ENCODE peak calls at places on chromosomes 11 and 22, in four cellular contexts. O is prostate gland; K is cardiac muscle cell; I is CD8-positive, alpha-beta T cell. B is an unnamed sample.

GRCh38 chr11:119187123-119187892 is 2.0 kb downstream of the NHERF4 start:
- DNase-seq in O (no peak), K (no peak), I (no peak), B (no peak)

GRCh38 chr22:21003782-21004181 is 1.9 kb upstream of the THAP7 start:
- DNase-seq in O (no peak), K (no peak), I (no peak), B (no peak)

GRCh38 chr11:130001491-130002351 is 914 bp downstream of the PRDM10 start:
- DNase-seq in O (peak; percentile 17), K (peak; percentile 47), I (peak; percentile 22), B (no peak)

GRCh38 chr11:65399845-65400244 is 13.4 kb downstream of the FRMD8 start:
- DNase-seq in O (no peak), K (no peak), I (no peak), B (no peak)

GRCh38 chr22:40240671-40241070 is 62.9 kb downstream of the TNRC6B start:
- DNase-seq in O (no peak), K (no peak), I (peak; percentile 21), B (no peak)

GRCh38 chr11:94117871-94118270 is 10.8 kb upstream of the PANX1 start:
- DNase-seq in O (no peak), K (no peak), I (no peak), B (no peak)

GRCh38 chr11:87260811-87261210 is 223.1 kb downstream of the TMEM135 start:
- DNase-seq in O (no peak), K (no peak), I (no peak), B (no peak)

GRCh38 chr11:34898474-34898873 is 17.7 kb downstream of the APIP start:
- DNase-seq in O (no peak), K (no peak), I (no peak), B (no peak)

GRCh38 chr11:43834291-43834690 is 46.3 kb upstream of the ALKBH3 start:
- DNase-seq in O (no peak), K (no peak), I (no peak), B (no peak)

GRCh38 chr11:43833657-43834073 is 47.0 kb upstream of the ALKBH3 start:
- DNase-seq in O (no peak), K (no peak), I (no peak), B (no peak)

GRCh38 chr11:43835104-43835503 is 45.5 kb upstream of the ALKBH3 start:
- DNase-seq in O (peak; percentile 19), K (no peak), I (no peak), B (no peak)

GRCh38 chr11:43832536-43832935 is 48.1 kb upstream of the ALKBH3 start:
- DNase-seq in O (no peak), K (no peak), I (no peak), B (no peak)

DNA sequence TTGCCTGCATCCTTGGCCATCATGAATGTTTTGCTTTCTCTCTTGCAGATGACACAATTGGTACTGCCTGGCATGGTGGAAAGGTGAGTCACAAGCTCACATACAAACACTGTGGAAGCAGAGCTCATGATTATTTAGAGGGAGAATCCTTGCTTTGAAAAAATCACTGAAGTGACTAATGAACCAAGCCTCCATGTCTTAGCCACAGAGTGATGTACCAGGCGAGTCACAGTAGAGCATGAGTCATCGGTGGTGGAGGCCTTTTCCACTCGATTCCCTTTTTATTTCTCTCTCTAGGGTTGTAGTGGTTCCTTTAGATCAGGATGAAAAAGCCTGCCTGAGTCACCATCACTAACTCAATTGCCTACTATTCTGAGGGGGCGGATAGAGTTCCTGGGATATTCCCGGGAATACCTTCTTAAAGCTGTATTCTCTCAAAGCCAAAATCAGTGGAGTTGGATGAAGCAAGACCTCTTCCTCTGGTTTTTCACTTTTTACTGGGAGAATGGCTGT is 49.6 kb upstream of the ALKBH3 start:
- DNase-seq in O (no peak), K (no peak), I (peak; percentile 7), B (no peak)
- H3K4me3 ChIP-seq in O (no peak overlapping the region), K (no peak overlapping the region), I (no peak overlapping the region), B (no peak overlapping the region)

DNA sequence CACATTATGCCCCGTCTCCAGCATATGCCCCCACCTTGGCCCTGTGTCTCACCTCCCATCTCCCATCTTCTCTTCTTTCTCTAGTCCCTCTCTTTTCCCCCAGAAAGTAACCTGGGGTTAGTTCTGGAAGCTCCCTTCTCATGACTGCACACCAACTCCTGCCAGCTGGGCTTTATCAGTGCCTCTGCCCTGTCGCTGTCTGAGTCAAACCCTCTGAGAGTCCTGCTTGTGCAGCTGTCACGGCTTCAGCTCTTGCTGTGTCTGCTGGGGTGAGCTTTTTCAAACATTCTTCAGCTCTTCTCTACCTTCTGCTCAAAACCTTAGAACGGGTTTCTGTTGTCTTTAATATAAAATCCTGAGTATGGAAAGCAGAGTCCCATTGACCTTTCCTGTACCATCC is 304.5 kb upstream of the B3GAT1 start:
- DNase-seq in O (no peak), K (no peak), I (no peak), B (no peak)
- TF ChIP-seq CTCF in O (no peak), K (no peak), I (no peak), B (no peak)

GRCh38 chr11:3835100-3835485 is 5.7 kb downstream of the RHOG start:
- DNase-seq in O (no peak), K (no peak), I (no peak), B (no peak)
- H3K4me3 ChIP-seq in O (no peak overlapping the region), K (no peak overlapping the region), I (peak overlapping the region; percentile 26), B (no peak overlapping the region)

DNA sequence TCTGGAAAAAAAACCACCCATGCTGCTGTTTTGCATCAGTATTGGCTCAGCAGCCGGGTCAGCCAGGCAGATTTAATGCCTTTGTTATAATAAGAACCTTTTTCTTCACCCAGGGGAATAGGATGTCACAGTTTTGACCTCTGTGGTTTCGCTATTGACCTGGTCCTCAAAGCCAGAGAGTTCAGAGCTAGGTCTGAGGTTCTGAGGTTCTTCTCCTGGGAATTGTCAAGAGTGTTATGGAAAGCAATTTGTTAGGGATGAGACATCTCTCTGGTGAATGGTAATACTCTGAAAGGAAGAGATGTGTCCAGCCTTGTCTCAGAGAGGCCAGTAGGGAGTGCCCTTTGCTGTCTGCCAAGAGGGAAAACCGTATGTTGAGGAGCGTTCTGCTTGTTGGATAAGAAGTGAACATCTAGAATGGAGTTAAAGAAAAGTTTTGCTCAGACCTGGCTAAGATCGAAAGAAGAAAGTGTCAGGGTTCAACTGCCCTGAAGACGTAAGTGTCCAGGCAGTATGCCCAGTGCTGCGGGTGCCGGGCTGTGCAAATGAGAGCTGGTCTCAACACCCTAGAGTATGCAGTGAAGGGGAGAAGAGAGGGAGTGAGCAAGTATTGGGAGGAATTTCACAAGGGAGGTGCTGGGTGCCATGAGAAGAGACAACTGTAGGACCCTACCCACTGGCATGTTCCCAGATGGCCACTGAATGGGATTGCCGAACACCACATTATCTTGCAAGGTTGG is 150.9 kb upstream of the TTC12 start:
- DNase-seq in O (no peak), K (no peak), I (no peak), B (no peak)
- TF ChIP-seq CTCF in O (no peak), K (peak; percentile 52), I (no peak), B (no peak)

DNA sequence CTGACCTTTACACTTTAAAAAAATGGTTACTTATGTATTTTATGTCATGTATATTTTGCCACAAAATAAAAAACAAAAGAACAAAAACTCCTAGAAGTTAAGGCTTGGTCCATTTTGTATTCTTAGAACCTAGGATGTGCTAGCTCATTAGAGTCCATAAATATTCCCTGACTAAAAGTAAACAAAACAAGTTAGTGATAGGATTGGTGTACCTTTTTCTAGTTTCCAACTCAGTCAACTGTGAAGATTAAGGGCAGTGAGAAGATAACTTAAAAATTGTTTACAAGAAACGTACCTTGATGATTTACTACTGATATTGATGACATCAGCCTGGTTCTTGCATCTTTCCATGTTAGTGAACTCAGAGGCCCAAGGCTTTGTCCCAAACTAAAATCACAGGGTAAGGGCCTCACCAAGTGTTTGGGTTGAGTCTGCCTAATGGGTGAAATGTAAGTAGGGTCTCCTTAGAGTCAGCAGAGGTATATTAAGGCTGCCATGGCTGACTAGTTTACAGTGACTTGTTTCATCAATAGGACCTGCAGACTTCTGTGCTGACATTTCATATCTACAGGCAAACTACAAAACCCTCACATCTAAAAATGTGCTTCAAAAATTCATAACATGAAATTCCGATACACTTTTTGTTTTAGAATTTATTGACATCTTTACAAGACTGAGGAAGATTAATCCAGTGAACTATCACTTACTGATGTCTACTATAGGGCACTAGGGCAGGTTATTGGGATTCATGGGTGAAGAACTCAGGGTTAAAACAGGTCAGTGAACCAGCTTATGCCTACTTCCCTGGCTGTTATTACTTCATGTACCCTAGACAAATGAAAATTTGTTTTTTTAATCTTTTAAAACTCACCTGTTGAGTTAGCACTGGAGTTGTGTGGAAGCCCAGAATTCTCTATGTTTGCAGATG is 4.4 kb downstream of the TMEM123 start:
- DNase-seq in O (no peak), K (no peak), I (no peak), B (no peak)
- H3K4me3 ChIP-seq in O (no peak overlapping the region), K (no peak overlapping the region), I (peak overlapping the region; percentile 21), B (no peak overlapping the region)

GRCh38 chr22:46845281-46846153 is 83.1 kb downstream of the TBC1D22A start:
- DNase-seq in O (no peak), K (no peak), I (no peak), B (peak; percentile 43)
- TF ChIP-seq CTCF in O (peak; percentile 56), K (peak; percentile 57), I (no peak), B (peak; percentile 58)